ENCODE peak calls at places on chromosome 16, in six cellular contexts. R is H9; K is right atrium auricular region; P is glutamatergic neuron; Y is stimulated activated CD8-positive, alpha-beta memory T cell treated with anti-CD3 and anti-CD28 coated beads, Interleukin-2, amount 100 ng/mL, for 1 hour; A is ACHN. U is an unnamed sample.

GRCh38 chr16:83248735-83249469 is 558.9 kb upstream of the HSBP1 start:
- DNase-seq in R (no peak), K (no peak), P (no peak), Y (no peak), A (no peak), U (no peak)

GRCh38 chr16:23155445-23156049 is 6.3 kb upstream of the USP31 start:
- DNase-seq in R (peak), K (no peak), P (peak), Y (no peak), A (peak), U (no peak)

GRCh38 chr16:57600048-57600835 is 28.2 kb upstream of the ADGRG1 start:
- DNase-seq in R (peak), K (no peak), P (peak), Y (no peak), A (peak), U (no peak)

GRCh38 chr16:66266436-66267286 is 99.8 kb upstream of the CDH5 start:
- DNase-seq in R (peak), K (peak), P (no peak), Y (no peak), A (no peak), U (no peak)

GRCh38 chr16:85081765-85082164 is 30.5 kb downstream of the CIBAR2 start:
- DNase-seq in R (no peak), K (no peak), P (no peak), Y (no peak), A (no peak), U (no peak)

GRCh38 chr16:6081320-6081976 is 983.9 kb upstream of the EEF2KMT start:
- DNase-seq in R (peak), K (no peak), P (peak), Y (no peak), A (peak), U (no peak)

GRCh38 chr16:7218936-7219335 is 113.7 kb upstream of the RBFOX1 start:
- DNase-seq in R (no peak), K (no peak), P (no peak), Y (no peak), A (no peak), U (no peak)

GRCh38 chr16:52446076-52446475 is 100.9 kb downstream of the TOX3 start:
- DNase-seq in R (no peak), K (no peak), P (peak), Y (no peak), A (no peak), U (no peak)

U was measured in stimulated activated CD4-positive, alpha-beta T cell treated with anti-CD3 and anti-CD28 coated beads, Interleukin-1b, Interleukin-23, amount 100 ng/mL, for 1 hour.